ENCODE peak calls at places on chromosome 11, in four cellular contexts. S is putamen, D is nucleus accumbens, W is psoas muscle. V is an unnamed sample.

GRCh38 chr11:79080506-79080905 is 360.3 kb downstream of the TENM4 start:
- DNase-seq in S (no peak), D (no peak), W (no peak), V (no peak)

GRCh38 chr11:12502041-12502440 is 124.7 kb downstream of the PARVA start:
- DNase-seq in W (no peak), D (no peak), S (no peak), V (no peak)

GRCh38 chr11:23078289-23078971 is 218.2 kb upstream of the CCDC179 start:
- DNase-seq in D (no peak), W (no peak), S (peak), V (no peak)

GRCh38 chr11:117319214-117319840 is 3.3 kb upstream of the BACE1 start:
- DNase-seq in S (no peak), D (no peak), W (no peak), V (no peak)

GRCh38 chr11:72191961-72192381 is at the start of gene FOLR1:
- DNase-seq in D (no peak), S (no peak), W (no peak), V (no peak)

GRCh38 chr11:102802341-102802740 is 4.4 kb upstream of the MMP1 start:
- DNase-seq in S (no peak), W (no peak), D (no peak), V (no peak)

GRCh38 chr11:65559535-65559934 is 1.4 kb upstream of the LTBP3 start:
- DNase-seq in D (no peak), S (no peak), W (no peak), V (no peak)

GRCh38 chr11:382081-382643 is 11.8 kb upstream of the PKP3 start:
- DNase-seq in S (no peak), W (no peak), D (no peak), V (no peak)

GRCh38 chr11:30935861-30936260 is 349.7 kb upstream of the MPPED2 start:
- DNase-seq in W (no peak), S (no peak), D (no peak), V (no peak)

GRCh38 chr11:20087118-20087521 is 73.2 kb downstream of the DBX1 start:
- DNase-seq in W (no peak), S (no peak), D (no peak), V (no peak)

GRCh38 chr11:1570001-1570453 is 2.0 kb downstream of the DUSP8 start:
- DNase-seq in S (no peak), W (no peak), D (no peak), V (peak)

GRCh38 chr11:68257477-68258362 is 14.1 kb downstream of the C11orf24 start:
- DNase-seq in S (peak), W (peak), D (peak), V (peak)